ENCODE peak calls at places on chromosomes 16 and 17, in five cellular contexts. One of them, this sample, is unnamed.

GRCh38 chr17:30677550-30678254 is 146.8 kb downstream of the CRLF3 start:
- DNase-seq in prostate gland: no peak
- DNase-seq in HCT116: no peak
- DNase-seq in adrenal gland: no peak
- DNase-seq in H1: no peak
- DNase-seq in this sample: no peak

GRCh38 chr17:5619088-5619740 is 34.9 kb upstream of the NLRP1 start:
- DNase-seq in adrenal gland: no peak
- DNase-seq in H1: no peak
- DNase-seq in prostate gland: no peak
- DNase-seq in HCT116: no peak
- DNase-seq in this sample: peak

GRCh38 chr16:13858873-13859580 is 60.9 kb upstream of the ERCC4 start:
- DNase-seq in adrenal gland: no peak
- DNase-seq in prostate gland: no peak
- DNase-seq in HCT116: no peak
- DNase-seq in H1: no peak
- DNase-seq in this sample: no peak

GRCh38 chr17:9108166-9108565 is 86.9 kb downstream of the NTN1 start:
- DNase-seq in prostate gland: no peak
- DNase-seq in H1: no peak
- DNase-seq in adrenal gland: no peak
- DNase-seq in HCT116: no peak
- DNase-seq in this sample: no peak

GRCh38 chr16:46991729-46992704 is 18.5 kb upstream of the DNAJA2 start:
- DNase-seq in H1: no peak
- DNase-seq in prostate gland: no peak
- DNase-seq in adrenal gland: no peak
- DNase-seq in HCT116: no peak
- DNase-seq in this sample: no peak

GRCh38 chr16:77585379-77585778 is 136.9 kb upstream of the NUDT7 start:
- DNase-seq in adrenal gland: peak
- DNase-seq in H1: no peak
- DNase-seq in prostate gland: no peak
- DNase-seq in HCT116: no peak
- DNase-seq in this sample: peak

GRCh38 chr17:46851029-46851741 is at the start of gene WNT9B:
- DNase-seq in prostate gland: peak
- DNase-seq in HCT116: no peak
- DNase-seq in adrenal gland: peak
- DNase-seq in H1: no peak
- DNase-seq in this sample: no peak

GRCh38 chr16:67714522-67714921 is 4.6 kb downstream of the GFOD2 start:
- DNase-seq in adrenal gland: no peak
- DNase-seq in HCT116: no peak
- DNase-seq in H1: no peak
- DNase-seq in prostate gland: no peak
- DNase-seq in this sample: no peak

GRCh38 chr17:75535119-75535537 is 9.6 kb downstream of the LLGL2 start:
- DNase-seq in H1: no peak
- DNase-seq in adrenal gland: no peak
- DNase-seq in prostate gland: no peak
- DNase-seq in HCT116: no peak
- DNase-seq in this sample: no peak

GRCh38 chr16:63933841-63934240 is 1188.0 kb downstream of the CDH11 start:
- DNase-seq in adrenal gland: no peak
- DNase-seq in H1: no peak
- DNase-seq in HCT116: no peak
- DNase-seq in prostate gland: no peak
- DNase-seq in this sample: no peak

GRCh38 chr17:17506893-17507464 is 10.8 kb upstream of the RASD1 start:
- DNase-seq in adrenal gland: no peak
- DNase-seq in HCT116: no peak
- DNase-seq in prostate gland: no peak
- DNase-seq in H1: no peak
- DNase-seq in this sample: no peak

GRCh38 chr17:69222707-69223106 is 5.9 kb downstream of the ABCA10 start:
- DNase-seq in H1: no peak
- DNase-seq in adrenal gland: no peak
- DNase-seq in HCT116: no peak
- DNase-seq in prostate gland: no peak
- DNase-seq in this sample: no peak

GRCh38 chr17:81832608-81833159 is 407 bp downstream of the MCRIP1 start:
- DNase-seq in HCT116: no peak
- DNase-seq in H1: no peak
- DNase-seq in prostate gland: no peak
- DNase-seq in adrenal gland: peak
- DNase-seq in this sample: no peak

GRCh38 chr17:38730526-38731379 is 612 bp downstream of the CISD3 start:
- DNase-seq in prostate gland: no peak
- DNase-seq in adrenal gland: peak
- DNase-seq in H1: no peak
- DNase-seq in HCT116: no peak
- DNase-seq in this sample: peak

GRCh38 chr17:75048396-75048933 is 1.4 kb downstream of the KCTD2 start:
- DNase-seq in HCT116: no peak
- DNase-seq in H1: no peak
- DNase-seq in prostate gland: no peak
- DNase-seq in adrenal gland: peak
- DNase-seq in this sample: no peak

GRCh38 chr16:12907670-12908233 is 6.4 kb downstream of the SHISA9 start:
- DNase-seq in H1: no peak
- DNase-seq in adrenal gland: no peak
- DNase-seq in prostate gland: no peak
- DNase-seq in HCT116: no peak
- DNase-seq in this sample: no peak

GRCh38 chr17:75181608-75182318 is 996 bp downstream of the SUMO2 start:
- DNase-seq in HCT116: no peak
- DNase-seq in prostate gland: peak
- DNase-seq in adrenal gland: peak
- DNase-seq in H1: no peak
- DNase-seq in this sample: no peak

GRCh38 chr17:30278032-30278431 is 13.7 kb downstream of the BLMH start:
- DNase-seq in H1: no peak
- DNase-seq in prostate gland: no peak
- DNase-seq in adrenal gland: peak
- DNase-seq in HCT116: no peak
- DNase-seq in this sample: no peak

GRCh38 chr17:77560841-77561240 is 397.7 kb upstream of the TNRC6C start:
- DNase-seq in H1: no peak
- DNase-seq in adrenal gland: no peak
- DNase-seq in prostate gland: no peak
- DNase-seq in HCT116: no peak
- DNase-seq in this sample: no peak

GRCh38 chr17:17479209-17479608 is 2.4 kb downstream of the MED9 start:
- DNase-seq in prostate gland: no peak
- DNase-seq in adrenal gland: no peak
- DNase-seq in HCT116: no peak
- DNase-seq in H1: no peak
- DNase-seq in this sample: no peak

GRCh38 chr17:44293509-44294226 is 14.7 kb upstream of the RUNDC3A start:
- DNase-seq in prostate gland: no peak
- DNase-seq in HCT116: no peak
- DNase-seq in H1: no peak
- DNase-seq in adrenal gland: no peak
- DNase-seq in this sample: no peak

GRCh38 chr16:9153502-9153864 is 62.0 kb downstream of the HAPSTR1 start:
- DNase-seq in H1: no peak
- DNase-seq in adrenal gland: no peak
- DNase-seq in HCT116: no peak
- DNase-seq in prostate gland: no peak
- DNase-seq in this sample: no peak

GRCh38 chr16:9151597-9151996 is 60.2 kb downstream of the HAPSTR1 start:
- DNase-seq in HCT116: no peak
- DNase-seq in prostate gland: no peak
- DNase-seq in adrenal gland: no peak
- DNase-seq in H1: no peak
- DNase-seq in this sample: no peak

GRCh38 chr16:9154576-9155410 is 63.3 kb downstream of the HAPSTR1 start:
- DNase-seq in H1: no peak
- DNase-seq in adrenal gland: no peak
- DNase-seq in HCT116: no peak
- DNase-seq in prostate gland: no peak
- DNase-seq in this sample: no peak

GRCh38 chr16:9151074-9151473 is 59.6 kb downstream of the HAPSTR1 start:
- DNase-seq in H1: no peak
- DNase-seq in adrenal gland: no peak
- DNase-seq in HCT116: no peak
- DNase-seq in prostate gland: no peak
- DNase-seq in this sample: no peak

DNA sequence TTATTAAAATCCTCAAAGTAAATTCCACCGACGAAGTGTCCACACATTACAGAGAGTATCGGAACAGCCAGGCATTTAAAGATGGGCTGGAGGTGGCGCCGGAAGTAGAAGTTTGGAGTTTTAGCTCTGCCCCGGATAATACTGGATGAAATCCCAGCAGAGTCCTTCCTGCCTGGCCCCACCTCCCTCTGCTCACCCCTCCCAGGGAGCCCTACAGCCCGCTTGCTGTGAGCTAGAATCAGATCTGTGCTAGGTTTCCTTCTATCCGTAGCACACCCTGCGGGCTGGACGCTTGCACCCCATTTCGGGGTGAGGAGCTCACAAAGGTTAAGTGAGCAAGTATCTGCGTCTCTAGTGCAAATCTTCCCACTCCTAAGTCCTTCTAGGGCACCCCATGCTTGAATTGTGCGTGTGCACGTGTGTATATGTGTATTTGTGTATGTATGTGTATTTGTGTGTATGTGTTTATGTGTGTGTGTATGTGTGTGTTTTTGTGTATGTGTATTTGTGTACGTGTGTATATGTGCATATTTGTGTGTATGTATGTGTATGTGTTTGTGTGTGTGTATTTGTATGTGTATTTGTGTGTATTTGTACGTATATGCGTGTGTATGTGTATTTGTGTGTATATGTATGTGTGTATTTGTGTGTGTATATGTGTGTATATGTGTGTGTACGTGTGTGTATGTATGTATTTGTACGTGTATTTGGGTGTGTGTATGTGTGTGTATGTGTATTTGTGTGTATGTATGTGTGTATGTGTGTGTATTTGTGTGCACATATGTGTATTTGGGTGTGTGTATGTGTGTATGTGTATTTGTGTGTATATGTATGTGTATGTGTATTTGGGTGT is 61.4 kb downstream of the HAPSTR1 start:
- DNase-seq in HCT116: no peak
- DNase-seq in H1: no peak
- DNase-seq in adrenal gland: no peak
- DNase-seq in prostate gland: no peak
- DNase-seq in this sample: no peak
- TF ChIP-seq POLR2A in HCT116: no peak
- TF ChIP-seq POLR2A in H1: no peak
- TF ChIP-seq POLR2A in adrenal gland: no peak
- TF ChIP-seq POLR2A in prostate gland: no peak
- TF ChIP-seq POLR2A in this sample: no peak

DNA sequence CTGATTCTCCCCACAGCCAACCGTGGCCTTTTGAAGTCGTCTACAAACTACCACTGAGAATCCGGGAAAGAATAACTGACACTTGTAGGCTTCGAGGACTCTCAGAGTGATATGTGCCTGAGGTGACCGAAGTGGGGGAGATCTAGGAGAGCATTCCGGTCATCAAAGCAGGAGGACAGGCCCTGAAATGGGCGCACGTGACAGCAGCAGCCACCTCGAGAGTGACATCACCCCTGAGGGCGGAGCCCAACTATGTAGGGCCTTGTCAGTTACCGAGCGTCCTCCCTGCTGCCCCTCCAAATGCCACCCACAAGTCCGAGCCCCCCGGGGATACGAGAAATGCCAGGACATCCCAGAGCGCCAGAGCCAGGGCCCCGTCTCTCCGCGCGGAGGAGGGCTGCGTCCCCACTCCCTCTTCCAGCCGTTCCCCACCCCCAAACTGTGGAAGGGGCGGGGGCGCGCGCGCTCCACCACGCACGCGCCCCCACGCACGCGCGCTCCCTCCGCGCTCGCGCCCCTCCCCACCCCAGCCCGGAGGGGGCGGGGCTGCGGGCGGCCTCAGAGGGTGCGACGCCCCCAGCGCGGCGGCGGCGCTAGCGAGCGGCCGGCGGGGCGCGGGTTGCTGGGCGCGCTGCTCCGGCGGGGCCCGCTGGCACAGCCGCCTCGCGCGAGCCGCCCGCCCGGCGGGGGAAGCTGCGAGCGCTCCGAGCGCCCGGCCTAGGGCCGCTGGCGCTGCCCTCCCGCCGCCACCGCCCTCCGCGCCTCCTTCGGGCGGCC is at the start of gene TANC2:
- DNase-seq in HCT116: peak
- DNase-seq in prostate gland: peak
- DNase-seq in adrenal gland: peak
- DNase-seq in H1: peak
- DNase-seq in this sample: peak
- TF ChIP-seq POLR2A in HCT116: peak
- TF ChIP-seq POLR2A in prostate gland: peak
- TF ChIP-seq POLR2A in adrenal gland: peak
- TF ChIP-seq POLR2A in H1: no peak
- TF ChIP-seq POLR2A in this sample: peak

GRCh38 chr17:50766222-50767023 is 895 bp downstream of the ANKRD40CL start:
- DNase-seq in HCT116: no peak
- DNase-seq in H1: no peak
- DNase-seq in adrenal gland: no peak
- DNase-seq in prostate gland: no peak
- DNase-seq in this sample: no peak
- TF ChIP-seq POLR2A in HCT116: no peak
- TF ChIP-seq POLR2A in H1: no peak
- TF ChIP-seq POLR2A in adrenal gland: no peak
- TF ChIP-seq POLR2A in prostate gland: no peak
- TF ChIP-seq POLR2A in this sample: no peak

DNA sequence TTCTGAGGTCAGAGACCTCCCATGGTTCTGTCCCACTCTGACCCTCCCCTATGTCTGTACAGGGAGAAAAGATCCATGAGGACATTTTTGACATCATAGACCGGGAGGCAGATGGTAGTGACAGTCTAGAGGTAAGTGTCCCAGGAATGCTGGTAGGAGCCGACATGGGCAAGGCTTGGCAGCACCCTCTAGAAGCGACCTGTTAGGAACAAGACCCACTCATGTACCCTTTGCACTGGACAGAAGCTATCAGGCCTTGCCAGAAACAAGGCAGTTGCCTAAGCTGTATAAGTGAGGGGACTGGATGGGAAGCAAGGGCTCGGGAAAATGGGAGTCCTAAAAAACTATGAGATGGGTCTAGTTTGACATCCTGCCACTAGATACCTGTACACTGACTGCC is 2.5 kb downstream of the TUBG1 start:
- DNase-seq in H1: no peak
- DNase-seq in adrenal gland: no peak
- DNase-seq in prostate gland: no peak
- DNase-seq in HCT116: no peak
- DNase-seq in this sample: no peak
- TF ChIP-seq POLR2A in H1: no peak
- TF ChIP-seq POLR2A in adrenal gland: no peak
- TF ChIP-seq POLR2A in prostate gland: no peak
- TF ChIP-seq POLR2A in HCT116: no peak
- TF ChIP-seq POLR2A in this sample: no peak